ENCODE peak calls at places on chromosome 11, in eight cellular contexts. One of them, this sample, is unnamed.

GRCh38 chr11:45853616-45854219 is 6.4 kb downstream of the CRY2 start:
- DNase-seq in sigmoid colon: no peak
- DNase-seq in stomach: no peak
- DNase-seq in A549: no peak
- DNase-seq in ovary: no peak
- DNase-seq in HepG2: no peak
- DNase-seq in K562: no peak
- DNase-seq in transverse colon: no peak
- DNase-seq in this sample: no peak

GRCh38 chr11:3002871-3003270 is 10.7 kb upstream of the NAP1L4 start:
- DNase-seq in sigmoid colon: peak; percentile 60
- DNase-seq in stomach: no peak
- DNase-seq in A549: no peak
- DNase-seq in ovary: no peak
- DNase-seq in HepG2: no peak
- DNase-seq in K562: no peak
- DNase-seq in transverse colon: no peak
- DNase-seq in this sample: no peak

GRCh38 chr11:26947904-26948639 is 45.8 kb upstream of the FIBIN start:
- DNase-seq in sigmoid colon: no peak
- DNase-seq in stomach: no peak
- DNase-seq in A549: no peak
- DNase-seq in ovary: no peak
- DNase-seq in HepG2: no peak
- DNase-seq in K562: no peak
- DNase-seq in transverse colon: no peak
- DNase-seq in this sample: no peak

GRCh38 chr11:92101845-92102244 is 122.8 kb upstream of the FAT3 start:
- DNase-seq in sigmoid colon: no peak
- DNase-seq in stomach: no peak
- DNase-seq in A549: no peak
- DNase-seq in ovary: no peak
- DNase-seq in HepG2: no peak
- DNase-seq in K562: no peak
- DNase-seq in transverse colon: no peak
- DNase-seq in this sample: no peak

GRCh38 chr11:75782540-75783263 is 14.1 kb downstream of the DGAT2 start:
- DNase-seq in sigmoid colon: no peak
- DNase-seq in stomach: no peak
- DNase-seq in A549: no peak
- DNase-seq in ovary: no peak
- DNase-seq in HepG2: peak; percentile 92
- DNase-seq in K562: no peak
- DNase-seq in transverse colon: no peak
- DNase-seq in this sample: no peak

GRCh38 chr11:115724709-115725108 is 220.5 kb upstream of the CADM1 start:
- DNase-seq in sigmoid colon: no peak
- DNase-seq in stomach: no peak
- DNase-seq in A549: peak; percentile 7
- DNase-seq in ovary: no peak
- DNase-seq in HepG2: no peak
- DNase-seq in K562: no peak
- DNase-seq in transverse colon: no peak
- DNase-seq in this sample: no peak

GRCh38 chr11:75334976-75335375 is 16.5 kb downstream of the ARRB1 start:
- DNase-seq in sigmoid colon: no peak
- DNase-seq in stomach: no peak
- DNase-seq in A549: no peak
- DNase-seq in ovary: no peak
- DNase-seq in HepG2: no peak
- DNase-seq in K562: no peak
- DNase-seq in transverse colon: no peak
- DNase-seq in this sample: no peak

GRCh38 chr11:27405134-27405533 is 42.1 kb upstream of the CCDC34 start:
- DNase-seq in sigmoid colon: no peak
- DNase-seq in stomach: no peak
- DNase-seq in A549: no peak
- DNase-seq in ovary: no peak
- DNase-seq in HepG2: no peak
- DNase-seq in K562: no peak
- DNase-seq in transverse colon: no peak
- DNase-seq in this sample: no peak

GRCh38 chr11:9594267-9595046 is 21.0 kb downstream of the WEE1 start:
- DNase-seq in sigmoid colon: no peak
- DNase-seq in stomach: no peak
- DNase-seq in A549: no peak
- DNase-seq in ovary: no peak
- DNase-seq in HepG2: no peak
- DNase-seq in K562: no peak
- DNase-seq in transverse colon: no peak
- DNase-seq in this sample: no peak

GRCh38 chr11:46712874-46713576 is 6.0 kb upstream of the F2 start:
- DNase-seq in sigmoid colon: no peak
- DNase-seq in stomach: no peak
- DNase-seq in A549: no peak
- DNase-seq in ovary: no peak
- DNase-seq in HepG2: no peak
- DNase-seq in K562: no peak
- DNase-seq in transverse colon: no peak
- DNase-seq in this sample: no peak

GRCh38 chr11:93857413-93858185 is 7.2 kb upstream of the VSTM5 start:
- DNase-seq in sigmoid colon: no peak
- DNase-seq in stomach: no peak
- DNase-seq in A549: no peak
- DNase-seq in ovary: no peak
- DNase-seq in HepG2: no peak
- DNase-seq in K562: no peak
- DNase-seq in transverse colon: no peak
- DNase-seq in this sample: peak; percentile 18

GRCh38 chr11:472816-473215 is 22.7 kb downstream of the PTDSS2 start:
- DNase-seq in sigmoid colon: no peak
- DNase-seq in stomach: no peak
- DNase-seq in A549: no peak
- DNase-seq in ovary: no peak
- DNase-seq in HepG2: no peak
- DNase-seq in K562: no peak
- DNase-seq in transverse colon: no peak
- DNase-seq in this sample: no peak

GRCh38 chr11:118042791-118043190 is 34.1 kb upstream of the TMPRSS4 start:
- DNase-seq in sigmoid colon: no peak
- DNase-seq in stomach: no peak
- DNase-seq in A549: no peak
- DNase-seq in ovary: no peak
- DNase-seq in HepG2: no peak
- DNase-seq in K562: no peak
- DNase-seq in transverse colon: no peak
- DNase-seq in this sample: no peak

GRCh38 chr11:20739004-20739612 is 69.7 kb downstream of the NELL1 start:
- DNase-seq in sigmoid colon: no peak
- DNase-seq in stomach: no peak
- DNase-seq in A549: no peak
- DNase-seq in ovary: no peak
- DNase-seq in HepG2: no peak
- DNase-seq in K562: no peak
- DNase-seq in transverse colon: no peak
- DNase-seq in this sample: no peak

GRCh38 chr11:43504316-43504950 is 145.7 kb downstream of the TTC17 start:
- DNase-seq in sigmoid colon: no peak
- DNase-seq in stomach: no peak
- DNase-seq in A549: peak; percentile 39
- DNase-seq in ovary: peak; percentile 44
- DNase-seq in HepG2: peak; percentile 38
- DNase-seq in K562: no peak
- DNase-seq in transverse colon: no peak
- DNase-seq in this sample: no peak

GRCh38 chr11:65574963-65575567 is 788 bp upstream of the EHBP1L1 start:
- DNase-seq in sigmoid colon: peak; percentile 83
- DNase-seq in stomach: peak; percentile 73
- DNase-seq in A549: no peak
- DNase-seq in ovary: no peak
- DNase-seq in HepG2: no peak
- DNase-seq in K562: no peak
- DNase-seq in transverse colon: peak; percentile 75
- DNase-seq in this sample: no peak

GRCh38 chr11:19829109-19829790 is 116.6 kb downstream of the NAV2 start:
- DNase-seq in sigmoid colon: no peak
- DNase-seq in stomach: no peak
- DNase-seq in A549: no peak
- DNase-seq in ovary: no peak
- DNase-seq in HepG2: no peak
- DNase-seq in K562: no peak
- DNase-seq in transverse colon: peak; percentile 31
- DNase-seq in this sample: no peak

GRCh38 chr11:128967578-128967977 is 24.9 kb upstream of the TP53AIP1 start:
- DNase-seq in sigmoid colon: no peak
- DNase-seq in stomach: no peak
- DNase-seq in A549: no peak
- DNase-seq in ovary: no peak
- DNase-seq in HepG2: no peak
- DNase-seq in K562: no peak
- DNase-seq in transverse colon: no peak
- DNase-seq in this sample: no peak
- TF ChIP-seq CTCF in sigmoid colon: no peak
- TF ChIP-seq CTCF in stomach: no peak
- TF ChIP-seq CTCF in A549: no peak
- TF ChIP-seq CTCF in ovary: no peak
- TF ChIP-seq CTCF in HepG2: no peak
- TF ChIP-seq CTCF in K562: no peak
- TF ChIP-seq CTCF in transverse colon: no peak
- TF ChIP-seq CTCF in this sample: no peak

DNA sequence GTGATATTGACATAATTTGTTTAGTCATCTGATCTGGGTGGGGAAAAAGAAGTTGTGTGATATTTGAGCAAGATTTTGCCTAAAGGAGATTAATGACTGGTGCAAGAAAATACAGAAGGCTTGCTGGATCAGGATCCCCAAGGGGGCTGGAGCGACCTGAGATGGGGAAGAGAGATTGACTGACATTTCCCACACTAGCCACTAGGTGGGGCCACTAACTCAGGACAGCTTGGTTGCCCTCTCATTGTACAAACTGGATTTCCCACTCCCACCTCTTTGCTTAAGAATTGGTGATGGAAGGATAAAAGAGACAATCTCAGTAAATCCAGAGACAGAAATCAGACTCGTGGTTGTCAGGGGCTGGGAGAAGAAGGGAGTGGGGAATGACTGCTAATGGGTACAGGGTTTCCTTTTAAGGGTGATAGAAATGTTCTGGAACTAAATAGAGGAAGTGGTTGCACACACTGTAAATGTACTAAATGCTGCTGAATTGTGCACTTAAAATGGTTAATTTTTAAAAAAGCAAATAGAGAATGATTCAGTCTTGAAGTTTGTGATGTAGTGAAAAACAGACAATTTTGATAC is 50.7 kb downstream of the CTTN start:
- DNase-seq in sigmoid colon: no peak
- DNase-seq in stomach: no peak
- DNase-seq in A549: peak; percentile 33
- DNase-seq in ovary: no peak
- DNase-seq in HepG2: no peak
- DNase-seq in K562: peak; percentile 78
- DNase-seq in transverse colon: no peak
- DNase-seq in this sample: no peak
- TF ChIP-seq EP300 in sigmoid colon: no peak
- TF ChIP-seq EP300 in stomach: no peak
- TF ChIP-seq EP300 in A549: no peak
- TF ChIP-seq EP300 in ovary: no peak
- TF ChIP-seq EP300 in HepG2: no peak
- TF ChIP-seq EP300 in K562: no peak
- TF ChIP-seq EP300 in transverse colon: no peak
- TF ChIP-seq EP300 in this sample: no peak

GRCh38 chr11:116984589-116984988 is 113.6 kb downstream of the SIK3 start:
- DNase-seq in sigmoid colon: no peak
- DNase-seq in stomach: no peak
- DNase-seq in A549: no peak
- DNase-seq in ovary: no peak
- DNase-seq in HepG2: no peak
- DNase-seq in K562: no peak
- DNase-seq in transverse colon: no peak
- DNase-seq in this sample: no peak

GRCh38 chr11:116989184-116989583 is 109.0 kb downstream of the SIK3 start:
- DNase-seq in sigmoid colon: no peak
- DNase-seq in stomach: no peak
- DNase-seq in A549: no peak
- DNase-seq in ovary: no peak
- DNase-seq in HepG2: no peak
- DNase-seq in K562: no peak
- DNase-seq in transverse colon: no peak
- DNase-seq in this sample: no peak

GRCh38 chr11:116984186-116984585 is 114.0 kb downstream of the SIK3 start:
- DNase-seq in sigmoid colon: no peak
- DNase-seq in stomach: no peak
- DNase-seq in A549: no peak
- DNase-seq in ovary: no peak
- DNase-seq in HepG2: peak; percentile 68
- DNase-seq in K562: no peak
- DNase-seq in transverse colon: no peak
- DNase-seq in this sample: no peak

GRCh38 chr11:116990061-116990473 is 108.2 kb downstream of the SIK3 start:
- DNase-seq in sigmoid colon: no peak
- DNase-seq in stomach: no peak
- DNase-seq in A549: no peak
- DNase-seq in ovary: no peak
- DNase-seq in HepG2: peak; percentile 90
- DNase-seq in K562: no peak
- DNase-seq in transverse colon: no peak
- DNase-seq in this sample: no peak

DNA sequence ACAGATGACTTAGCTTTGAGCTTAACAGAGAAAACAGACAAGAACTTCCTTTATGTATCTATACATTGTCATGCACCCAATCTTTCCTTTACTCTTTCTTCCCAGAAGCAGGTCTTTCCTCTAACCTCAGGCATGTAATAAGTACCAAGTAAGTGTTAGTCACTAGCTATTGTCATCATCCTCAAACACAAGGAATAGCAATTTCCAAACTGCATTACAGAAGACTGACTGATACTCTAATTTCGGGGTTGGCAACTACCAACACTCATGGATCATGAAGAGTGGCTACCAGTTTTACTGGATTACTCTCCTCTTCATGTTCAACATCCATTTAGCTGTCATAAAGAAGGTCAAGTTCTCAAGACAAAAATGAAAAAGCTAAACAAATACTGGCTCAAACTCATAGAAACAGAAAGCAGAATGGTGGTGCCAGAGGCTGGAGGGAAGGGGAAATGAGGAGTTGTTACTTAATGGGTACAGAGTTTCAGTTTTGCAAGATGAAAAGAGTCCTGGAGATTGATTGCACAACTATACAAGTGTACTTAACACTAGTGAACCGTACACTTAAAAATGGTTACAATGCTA is 111.6 kb downstream of the SIK3 start:
- DNase-seq in sigmoid colon: no peak
- DNase-seq in stomach: no peak
- DNase-seq in A549: no peak
- DNase-seq in ovary: no peak
- DNase-seq in HepG2: peak; percentile 41
- DNase-seq in K562: no peak
- DNase-seq in transverse colon: no peak
- DNase-seq in this sample: no peak
- TF ChIP-seq CTCF in sigmoid colon: no peak
- TF ChIP-seq CTCF in stomach: no peak
- TF ChIP-seq CTCF in A549: no peak
- TF ChIP-seq CTCF in ovary: no peak
- TF ChIP-seq CTCF in HepG2: no peak
- TF ChIP-seq CTCF in K562: no peak
- TF ChIP-seq CTCF in transverse colon: no peak
- TF ChIP-seq CTCF in this sample: no peak

GRCh38 chr11:84089072-84090057 is 803.2 kb upstream of the CCDC90B start:
- DNase-seq in sigmoid colon: no peak
- DNase-seq in stomach: no peak
- DNase-seq in A549: no peak
- DNase-seq in ovary: no peak
- DNase-seq in HepG2: peak; percentile 1
- DNase-seq in K562: no peak
- DNase-seq in transverse colon: no peak
- DNase-seq in this sample: no peak
- TF ChIP-seq EP300 in sigmoid colon: no peak
- TF ChIP-seq EP300 in stomach: no peak
- TF ChIP-seq EP300 in A549: no peak
- TF ChIP-seq EP300 in ovary: no peak
- TF ChIP-seq EP300 in HepG2: no peak
- TF ChIP-seq EP300 in K562: no peak
- TF ChIP-seq EP300 in transverse colon: no peak
- TF ChIP-seq EP300 in this sample: no peak

This sample was measured in tibial nerve.